ENCODE peak calls at places on chromosomes 4 and X, in eight cellular contexts. E, L, J, S, W, Y, A and Q are unnamed samples.

GRCh38 chr4:37607018-37607417 is 79.2 kb downstream of the RELL1 start:
- DNase-seq in Y (no peak), S (no peak), W (no peak), L (no peak), A (no peak), J (no peak), E (no peak), Q (no peak)

GRCh38 chr4:122977103-122977502 is 54.7 kb upstream of the NUDT6 start:
- DNase-seq in A (no peak), S (no peak), L (no peak), E (no peak), Y (no peak), W (no peak), J (no peak), Q (no peak)

GRCh38 chrX:153739754-153740486 is 15.3 kb downstream of the ABCD1 start:
- DNase-seq in J (no peak), A (no peak), Y (no peak), S (no peak), L (no peak), W (no peak), E (no peak), Q (no peak)

GRCh38 chrX:23952984-23953907 is 45.4 kb downstream of the CXorf58 start:
- DNase-seq in L (no peak), W (no peak), Y (no peak), J (no peak), E (no peak), S (no peak), A (no peak), Q (peak)

GRCh38 chr4:55880652-55881280 is 27.3 kb downstream of the EXOC1 start:
- DNase-seq in W (no peak), L (no peak), Y (no peak), S (no peak), E (no peak), A (no peak), J (no peak), Q (no peak)

GRCh38 chr4:20085653-20086052 is 166.1 kb upstream of the SLIT2 start:
- DNase-seq in L (no peak), Y (no peak), W (no peak), E (no peak), A (no peak), S (no peak), J (no peak), Q (no peak)

GRCh38 chrX:42755820-42756219 is 22.1 kb downstream of the PPP1R2C start:
- DNase-seq in L (peak), S (peak), Y (no peak), J (peak), A (no peak), E (peak), W (peak), Q (no peak)

GRCh38 chrX:133702230-133702629 is 283.2 kb downstream of the GPC3 start:
- DNase-seq in L (no peak), A (no peak), S (no peak), W (no peak), Y (no peak), J (no peak), E (no peak), Q (no peak)

GRCh38 chrX:147911192-147912022 is at the start of gene FMR1:
- DNase-seq in W (peak), Y (peak), A (peak), E (peak), S (peak), J (peak), L (peak), Q (peak)

GRCh38 chr4:13544556-13545393 is 467 bp upstream of the NKX3-2 start:
- DNase-seq in E (peak), A (peak), Y (peak), L (peak), J (peak), S (peak), W (peak), Q (peak)

GRCh38 chrX:8010105-8010504 is 82.9 kb upstream of the PNPLA4 start:
- DNase-seq in A (no peak), S (no peak), W (no peak), E (no peak), L (no peak), Y (no peak), J (no peak), Q (no peak)

GRCh38 chr4:28682872-28683271 is 1822.2 kb downstream of the STIM2 start:
- DNase-seq in L (no peak), A (no peak), S (no peak), Y (no peak), E (no peak), J (no peak), W (no peak), Q (no peak)

GRCh38 chr4:143407475-143407874 is 70.8 kb downstream of the GAB1 start:
- DNase-seq in S (no peak), W (no peak), A (no peak), E (no peak), L (no peak), Y (no peak), J (no peak), Q (no peak)

GRCh38 chrX:150767475-150768131 is 74.4 kb downstream of the MTMR1 start:
- DNase-seq in L (peak), Y (no peak), A (no peak), E (peak), W (no peak), S (peak), J (no peak), Q (peak)

GRCh38 chrX:3206314-3206713 is 140.1 kb downstream of the MXRA5 start:
- DNase-seq in S (no peak), Y (no peak), W (no peak), E (no peak), L (no peak), A (no peak), J (no peak), Q (no peak)

GRCh38 chrX:118726887-118727685 is at the start of gene IL13RA1:
- DNase-seq in S (peak), L (peak), J (peak), A (peak), W (peak), E (peak), Y (peak), Q (peak)

GRCh38 chr4:139282375-139283075 is 2.5 kb upstream of the MGARP start:
- DNase-seq in Y (no peak), W (no peak), E (no peak), A (no peak), L (peak), S (no peak), J (no peak), Q (no peak)

GRCh38 chrX:7083468-7084396 is 63.8 kb upstream of the STS start:
- DNase-seq in Y (no peak), A (no peak), E (peak), S (no peak), J (no peak), W (no peak), L (peak), Q (peak)

GRCh38 chr4:137703225-137703624 is 170.9 kb upstream of the PCDH18 start:
- DNase-seq in Y (no peak), J (no peak), L (no peak), A (no peak), W (no peak), E (no peak), S (no peak), Q (no peak)

GRCh38 chrX:113124693-113125092 is 284.1 kb upstream of the AMOT start:
- DNase-seq in J (no peak), Y (no peak), S (no peak), L (no peak), W (no peak), A (no peak), E (no peak), Q (no peak)

GRCh38 chr4:110867251-110867960 is 244.5 kb upstream of the PITX2 start:
- DNase-seq in A (no peak), J (no peak), W (no peak), Y (no peak), S (no peak), L (no peak), E (no peak), Q (peak)

GRCh38 chr4:131304686-131305085 is 1844.4 kb upstream of the PCDH10 start:
- DNase-seq in S (no peak), L (no peak), A (no peak), Y (no peak), E (no peak), J (no peak), W (no peak), Q (no peak)

GRCh38 chr4:14529653-14530052 is 472.6 kb upstream of the CPEB2 start:
- DNase-seq in Y (no peak), W (no peak), S (peak), J (no peak), E (peak), A (no peak), L (no peak), Q (no peak)

GRCh38 chrX:14936561-14936960 is 63.3 kb downstream of the MOSPD2 start:
- DNase-seq in L (peak), Y (no peak), W (no peak), A (no peak), J (peak), S (peak), E (peak), Q (no peak)

GRCh38 chr4:73451404-73451803 is 15.4 kb downstream of the AFP start:
- DNase-seq in L (peak), E (peak), S (no peak), Y (no peak), J (no peak), A (no peak), W (no peak), Q (no peak)

GRCh38 chr4:16896871-16897270 is 1.6 kb downstream of the LDB2 start:
- DNase-seq in J (no peak), A (no peak), L (peak), S (peak), Y (no peak), W (no peak), E (peak), Q (no peak)

GRCh38 chrX:14913241-14913640 is 40.0 kb downstream of the MOSPD2 start:
- DNase-seq in W (no peak), A (no peak), E (peak), S (no peak), L (no peak), J (no peak), Y (no peak), Q (no peak)

GRCh38 chr4:45063166-45063565 is 336.8 kb upstream of the GNPDA2 start:
- DNase-seq in W (no peak), E (no peak), J (no peak), Y (no peak), A (no peak), L (no peak), S (peak), Q (no peak)

GRCh38 chr4:25813705-25814104 is 49.1 kb downstream of the SEL1L3 start:
- DNase-seq in Y (peak), E (peak), W (no peak), J (peak), S (no peak), A (no peak), L (peak), Q (no peak)

GRCh38 chrX:136999021-136999420 is 34.8 kb downstream of the GPR101 start:
- DNase-seq in E (no peak), J (no peak), A (no peak), Y (no peak), W (no peak), S (no peak), L (peak), Q (no peak)

GRCh38 chr4:153809307-153809706 is 20.4 kb upstream of the SFRP2 start:
- DNase-seq in A (no peak), Y (no peak), W (no peak), S (no peak), J (no peak), E (no peak), L (no peak), Q (peak)

GRCh38 chrX:125150231-125150630 is 169.4 kb upstream of the TEX13C start:
- DNase-seq in Y (no peak), L (no peak), E (no peak), W (no peak), J (no peak), A (no peak), S (no peak), Q (no peak)

GRCh38 chr4:81502561-81502960 is 30.9 kb upstream of the RASGEF1B start:
- DNase-seq in W (no peak), L (no peak), A (no peak), S (no peak), J (no peak), E (no peak), Y (no peak), Q (no peak)

GRCh38 chrX:103554687-103555417 is 30.5 kb upstream of the TCEAL4 start:
- DNase-seq in S (peak), J (no peak), E (peak), W (no peak), Y (peak), A (no peak), L (peak), Q (peak)

GRCh38 chr4:90099795-90100194 is 27.4 kb upstream of the CCSER1 start:
- DNase-seq in A (no peak), Y (no peak), S (no peak), E (peak), W (peak), L (no peak), J (no peak), Q (no peak)

GRCh38 chr4:6525474-6525873 is 49.5 kb upstream of the MAN2B2 start:
- DNase-seq in J (no peak), W (no peak), L (no peak), Y (no peak), A (no peak), E (no peak), S (no peak), Q (no peak)

GRCh38 chr4:108624263-108625056 is 4.1 kb downstream of the RPL34 start:
- DNase-seq in A (no peak), S (no peak), W (no peak), L (no peak), Y (no peak), E (no peak), J (no peak), Q (no peak)
- H3K4me3 ChIP-seq in A (no peak), S (no peak), W (no peak), L (no peak), Y (no peak), E (no peak), J (no peak), Q (no peak)

GRCh38 chr4:161317000-161317399 is 846.8 kb downstream of the FSTL5 start:
- DNase-seq in S (no peak), J (no peak), E (no peak), W (no peak), L (no peak), Y (no peak), A (no peak), Q (no peak)

GRCh38 chr4:161320377-161320776 is 843.4 kb downstream of the FSTL5 start:
- DNase-seq in S (peak), L (peak), A (no peak), J (peak), E (no peak), W (no peak), Y (peak), Q (peak)
- TF ChIP-seq CTCF in S (peak), L (peak), A (peak), J (peak), E (peak), W (no peak), Y (no peak), Q (peak)

GRCh38 chrX:19789376-19789775 is 98.0 kb downstream of the SH3KBP1 start:
- DNase-seq in L (no peak), W (no peak), E (no peak), J (no peak), A (no peak), Y (no peak), S (no peak), Q (no peak)

GRCh38 chrX:19790829-19791228 is 96.6 kb downstream of the SH3KBP1 start:
- DNase-seq in L (no peak), J (no peak), A (no peak), S (no peak), Y (no peak), E (no peak), W (no peak), Q (peak)

GRCh38 chrX:19791562-19791961 is 95.8 kb downstream of the SH3KBP1 start:
- DNase-seq in A (no peak), E (peak), S (no peak), W (no peak), J (no peak), Y (no peak), L (peak), Q (peak)

GRCh38 chrX:19787305-19787704 is 100.1 kb downstream of the SH3KBP1 start:
- DNase-seq in E (no peak), W (no peak), L (no peak), J (no peak), Y (no peak), S (no peak), A (no peak), Q (no peak)

DNA sequence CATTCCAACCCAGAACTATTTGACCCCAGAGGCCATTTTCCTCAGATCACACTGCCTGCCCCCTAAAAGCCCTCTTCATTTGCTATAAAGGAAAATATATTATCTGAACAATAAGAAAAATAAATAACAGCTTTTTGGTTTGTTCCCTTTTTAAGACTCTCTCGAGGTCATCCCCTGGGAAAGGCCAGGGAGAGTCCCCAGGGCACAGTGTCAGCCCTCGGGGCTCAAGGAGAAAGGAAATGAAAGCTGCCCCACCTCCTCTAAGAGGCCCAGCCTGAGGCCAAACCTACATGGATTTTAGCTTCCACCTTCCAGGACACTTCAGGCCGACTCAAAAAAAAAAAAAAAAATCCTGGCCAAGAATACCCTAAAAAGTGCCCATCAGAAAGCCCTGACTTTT is 97.6 kb downstream of the SH3KBP1 start:
- DNase-seq in W (no peak), A (no peak), J (no peak), E (no peak), S (no peak), Y (no peak), L (no peak), Q (no peak)
- H3K4me3 ChIP-seq in W (no peak), A (no peak), J (no peak), E (no peak), S (no peak), Y (no peak), L (no peak), Q (no peak)

GRCh38 chr4:8159522-8160232 is 1.1 kb upstream of the ABLIM2 start:
- DNase-seq in Y (no peak), S (no peak), L (no peak), W (no peak), A (no peak), J (no peak), E (no peak), Q (no peak)

GRCh38 chr4:8157496-8157895 is 1.1 kb downstream of the ABLIM2 start:
- DNase-seq in W (no peak), A (no peak), Y (no peak), S (no peak), L (no peak), J (no peak), E (no peak), Q (no peak)

GRCh38 chr4:8156617-8157016 is 2.0 kb downstream of the ABLIM2 start:
- DNase-seq in L (no peak), J (no peak), A (no peak), Y (no peak), S (no peak), E (no peak), W (no peak), Q (no peak)

GRCh38 chr4:8158710-8159521 is at the start of gene ABLIM2:
- DNase-seq in E (peak), W (peak), L (peak), S (peak), A (peak), Y (peak), J (peak), Q (peak)

DNA sequence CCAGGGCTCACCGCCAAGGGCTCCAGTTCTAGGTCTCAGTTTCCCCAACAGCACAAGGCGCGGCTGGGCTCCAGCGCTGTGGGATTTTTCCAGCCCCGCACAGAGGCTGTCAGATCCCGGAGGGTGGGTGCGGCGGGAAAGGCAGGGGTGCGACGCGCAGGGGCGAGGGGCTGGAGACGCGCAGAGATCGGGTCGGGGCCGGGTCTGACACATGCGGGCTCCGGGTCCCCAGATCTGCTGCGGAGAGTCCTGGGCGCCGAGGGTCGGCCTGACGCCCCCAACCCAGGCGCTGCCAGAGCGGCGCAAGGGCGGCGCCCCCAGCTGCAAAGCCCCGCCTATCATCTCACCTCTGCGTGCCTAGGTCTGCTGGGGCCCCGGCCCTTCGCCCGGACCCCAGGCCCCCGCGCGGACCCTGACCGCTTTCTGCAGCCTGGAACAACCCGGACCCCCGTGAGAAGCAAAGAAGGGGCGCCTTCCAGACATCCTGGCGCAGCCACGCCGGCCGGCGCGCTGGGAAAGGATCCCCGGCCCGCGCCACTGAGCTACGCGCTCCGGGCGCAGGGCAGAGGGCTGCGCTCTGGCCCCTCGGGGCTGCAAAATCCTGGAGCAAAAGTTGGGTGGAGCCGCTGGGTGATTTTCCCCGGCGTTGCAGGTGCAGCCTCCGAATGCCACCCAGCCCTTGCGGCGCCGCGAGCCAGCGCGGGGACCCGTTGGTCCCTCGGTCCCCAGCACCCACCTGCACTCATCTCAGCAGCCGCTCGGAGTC is 486 bp downstream of the ABLIM2 start:
- DNase-seq in J (no peak), E (no peak), Y (no peak), S (no peak), W (no peak), A (no peak), L (no peak), Q (no peak)
- TF ChIP-seq CTCF in J (no peak), E (no peak), Y (no peak), S (no peak), W (no peak), A (no peak), L (no peak), Q (no peak)

DNA sequence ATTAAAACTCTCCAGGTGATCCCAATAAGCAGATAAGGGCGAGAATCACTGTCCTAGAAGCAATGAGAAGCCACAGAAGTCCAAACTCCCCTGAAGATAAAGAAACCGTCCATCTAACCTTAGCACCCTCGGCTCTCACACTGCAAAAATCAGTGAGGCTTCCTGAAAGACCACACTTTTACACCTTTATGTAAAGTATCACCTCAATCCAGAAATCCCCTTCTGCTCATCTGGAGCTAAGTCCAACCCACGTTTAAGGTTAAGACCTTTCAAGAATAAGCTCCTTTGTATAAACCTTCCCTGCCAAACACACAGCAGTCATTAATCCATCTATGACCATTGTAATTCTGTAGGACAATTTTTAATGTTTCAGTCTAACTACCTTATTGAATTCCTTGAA is 41.7 kb downstream of the LIN54 start:
- DNase-seq in L (no peak), J (no peak), E (no peak), A (no peak), W (no peak), Y (no peak), S (no peak), Q (peak)
- H3K4me3 ChIP-seq in L (no peak), J (no peak), E (no peak), A (no peak), W (no peak), Y (no peak), S (no peak), Q (no peak)

GRCh38 chr4:932713-933070 is 432 bp downstream of the TMEM175 start:
- DNase-seq in L (no peak), Y (no peak), E (no peak), J (no peak), A (no peak), S (no peak), W (no peak), Q (peak)
- TF ChIP-seq CTCF in L (no peak), Y (no peak), E (no peak), J (no peak), A (no peak), S (peak), W (no peak), Q (no peak)